ENCODE peak calls at places on chromosomes 2 and 18, in six cellular contexts. Y is NCI-H1436 treated with DMSO at 0.1 percent for 48 hours; E is frontal cortex; X is skeletal muscle cell; H is SHP77; F is stimulated activated CD4-positive, alpha-beta T cell treated with anti-CD3 and anti-CD28 coated beads, TNF-alpha, amount 100 ng/mL, for 48 hours. W is an unnamed sample.

GRCh38 chr2:209977386-209978239 is 24.8 kb upstream of the RPE start:
- DNase-seq in X (no peak), H (peak), Y (no peak), E (peak), F (no peak), W (no peak)

GRCh38 chr2:105070010-105070865 is 32.4 kb downstream of the MRPS9 start:
- DNase-seq in F (no peak), Y (no peak), E (no peak), X (no peak), H (no peak), W (no peak)

GRCh38 chr18:43422483-43422882 is 145.2 kb upstream of the SYT4 start:
- DNase-seq in E (no peak), Y (no peak), H (peak), F (no peak), X (no peak), W (no peak)

GRCh38 chr2:17035010-17035409 is 369.4 kb upstream of the CYRIA start:
- DNase-seq in E (no peak), X (no peak), F (no peak), H (no peak), Y (no peak), W (no peak)

GRCh38 chr2:9004338-9005204 is 1.1 kb upstream of the MBOAT2 start:
- DNase-seq in E (no peak), H (no peak), X (no peak), F (no peak), Y (no peak), W (no peak)

GRCh38 chr18:37482433-37482832 is 83.2 kb downstream of the CELF4 start:
- DNase-seq in E (no peak), H (no peak), Y (no peak), X (no peak), F (no peak), W (no peak)

GRCh38 chr2:127275789-127276188 is 18.2 kb downstream of the ERCC3 start:
- DNase-seq in H (no peak), F (no peak), X (no peak), E (no peak), Y (no peak), W (no peak)

GRCh38 chr2:160051374-160051800 is 11.0 kb downstream of the PLA2R1 start:
- DNase-seq in H (no peak), X (no peak), E (no peak), Y (no peak), F (no peak), W (no peak)

GRCh38 chr18:45566025-45566740 is 49.1 kb upstream of the SLC14A2 start:
- DNase-seq in H (no peak), X (peak), F (no peak), E (no peak), Y (no peak), W (no peak)

GRCh38 chr18:22193466-22193865 is 24.1 kb downstream of the GATA6 start:
- DNase-seq in Y (no peak), E (no peak), X (no peak), H (no peak), F (no peak), W (no peak)

GRCh38 chr2:173124441-173124840 is 48.8 kb downstream of the MAP3K20 start:
- DNase-seq in X (no peak), Y (no peak), E (no peak), H (no peak), F (no peak), W (no peak)

GRCh38 chr2:96144481-96145027 is 686 bp downstream of the DUSP2 start:
- DNase-seq in E (no peak), H (no peak), X (no peak), F (no peak), Y (no peak), W (no peak)

GRCh38 chr2:235052514-235053354 is 100.9 kb downstream of the SH3BP4 start:
- DNase-seq in E (no peak), F (no peak), Y (no peak), X (no peak), H (no peak), W (no peak)

GRCh38 chr18:59752666-59753065 is 55.4 kb upstream of the CCBE1 start:
- DNase-seq in X (no peak), Y (no peak), F (no peak), E (no peak), H (no peak), W (no peak)

GRCh38 chr18:54888933-54889332 is 60.7 kb downstream of the RAB27B start:
- DNase-seq in E (no peak), X (peak), H (no peak), F (no peak), Y (no peak), W (no peak)

GRCh38 chr2:144628566-144628965 is 108.6 kb upstream of the ZEB2 start:
- DNase-seq in E (no peak), Y (no peak), F (no peak), H (no peak), X (no peak), W (no peak)

GRCh38 chr18:9365406-9365805 is 30.8 kb downstream of the TWSG1 start:
- DNase-seq in F (no peak), Y (no peak), E (no peak), X (no peak), H (no peak), W (no peak)

GRCh38 chr2:15657759-15658158 is 66.1 kb downstream of the DDX1 start:
- DNase-seq in Y (no peak), E (no peak), H (no peak), X (no peak), F (no peak), W (no peak)

GRCh38 chr2:172021955-172022354 is 22.2 kb downstream of the METAP1D start:
- DNase-seq in X (peak), Y (no peak), F (no peak), H (no peak), E (no peak), W (no peak)